ENCODE peak calls at places on chromosomes 2 and 18, in four cellular contexts. Q is IMR-90, X is ovary, T is PC-3. F is an unnamed sample.

GRCh38 chr2:57696016-57696415 is 350.6 kb upstream of the VRK2 start:
- DNase-seq in Q (peak), X (no peak), T (peak), F (no peak)

GRCh38 chr2:232085179-232085578 is 123.7 kb downstream of the DIS3L2 start:
- DNase-seq in Q (no peak), X (no peak), T (no peak), F (no peak)

GRCh38 chr2:163856941-163857340 is 121.1 kb upstream of the FIGN start:
- DNase-seq in Q (no peak), X (no peak), T (peak), F (no peak)

GRCh38 chr2:99697811-99698568 is 208.2 kb upstream of the REV1 start:
- DNase-seq in Q (peak), X (peak), T (peak), F (no peak)

GRCh38 chr18:54112356-54112755 is 112.1 kb downstream of the MBD2 start:
- DNase-seq in Q (no peak), X (no peak), T (no peak), F (no peak)

GRCh38 chr18:58863539-58864145 is 1.0 kb upstream of the ZNF532 start:
- DNase-seq in Q (peak), X (peak), T (peak), F (peak)

GRCh38 chr2:112147382-112147781 is 9.2 kb downstream of the FBLN7 start:
- DNase-seq in Q (no peak), X (no peak), T (no peak), F (no peak)

GRCh38 chr18:35497006-35497333 is 790 bp downstream of the INO80C start:
- DNase-seq in Q (peak), X (no peak), T (no peak), F (peak)

GRCh38 chr2:6865346-6866238 is at the start of gene CMPK2:
- DNase-seq in Q (peak), X (peak), T (peak), F (peak)

GRCh38 chr18:38887671-38888020 is 1322.0 kb upstream of the CELF4 start:
- DNase-seq in Q (no peak), X (no peak), T (no peak), F (no peak)

GRCh38 chr2:156903335-156903734 is 354.2 kb upstream of the GALNT5 start:
- DNase-seq in Q (peak), X (no peak), T (peak), F (no peak)

GRCh38 chr2:84494070-84494469 is 22.2 kb upstream of the DNAH6 start:
- DNase-seq in Q (peak), X (no peak), T (peak), F (no peak)

GRCh38 chr2:187372213-187372612 is 75.8 kb downstream of the CALCRL start:
- DNase-seq in Q (peak), X (no peak), T (no peak), F (no peak)

DNA sequence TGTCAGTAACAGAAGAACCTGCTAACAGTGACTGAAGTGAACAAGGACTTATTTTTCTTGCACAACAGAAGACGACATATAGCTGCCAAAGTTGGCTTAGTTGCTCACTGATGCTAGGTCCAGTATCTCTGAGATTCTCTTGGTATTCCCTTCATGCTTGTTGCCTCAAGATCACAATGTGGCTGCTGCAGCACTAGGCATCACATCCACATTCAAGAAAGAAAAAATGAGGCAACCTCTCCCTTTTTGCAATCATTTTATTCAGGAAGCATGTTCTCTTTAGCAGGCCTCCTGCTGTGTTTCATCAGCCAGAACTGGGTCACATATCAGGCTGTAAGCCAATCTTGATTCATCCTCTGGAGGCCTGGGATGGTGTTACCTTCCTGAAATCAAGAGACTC is 11.7 kb upstream of the MAPK4 start:
- DNase-seq in Q (no peak), X (no peak), T (no peak), F (no peak)
- H3K4me3 ChIP-seq in Q (no peak), X (no peak), T (no peak), F (no peak)

GRCh38 chr2:36369163-36369562 is 13.6 kb downstream of the CRIM1 start:
- DNase-seq in Q (no peak), X (no peak), T (no peak), F (no peak)

GRCh38 chr2:36368438-36368837 is 12.9 kb downstream of the CRIM1 start:
- DNase-seq in Q (no peak), X (no peak), T (no peak), F (no peak)

GRCh38 chr2:36366491-36367120 is 11.0 kb downstream of the CRIM1 start:
- DNase-seq in Q (no peak), X (no peak), T (peak), F (no peak)

GRCh38 chr2:36369711-36370110 is 14.1 kb downstream of the CRIM1 start:
- DNase-seq in Q (no peak), X (no peak), T (no peak), F (no peak)

DNA sequence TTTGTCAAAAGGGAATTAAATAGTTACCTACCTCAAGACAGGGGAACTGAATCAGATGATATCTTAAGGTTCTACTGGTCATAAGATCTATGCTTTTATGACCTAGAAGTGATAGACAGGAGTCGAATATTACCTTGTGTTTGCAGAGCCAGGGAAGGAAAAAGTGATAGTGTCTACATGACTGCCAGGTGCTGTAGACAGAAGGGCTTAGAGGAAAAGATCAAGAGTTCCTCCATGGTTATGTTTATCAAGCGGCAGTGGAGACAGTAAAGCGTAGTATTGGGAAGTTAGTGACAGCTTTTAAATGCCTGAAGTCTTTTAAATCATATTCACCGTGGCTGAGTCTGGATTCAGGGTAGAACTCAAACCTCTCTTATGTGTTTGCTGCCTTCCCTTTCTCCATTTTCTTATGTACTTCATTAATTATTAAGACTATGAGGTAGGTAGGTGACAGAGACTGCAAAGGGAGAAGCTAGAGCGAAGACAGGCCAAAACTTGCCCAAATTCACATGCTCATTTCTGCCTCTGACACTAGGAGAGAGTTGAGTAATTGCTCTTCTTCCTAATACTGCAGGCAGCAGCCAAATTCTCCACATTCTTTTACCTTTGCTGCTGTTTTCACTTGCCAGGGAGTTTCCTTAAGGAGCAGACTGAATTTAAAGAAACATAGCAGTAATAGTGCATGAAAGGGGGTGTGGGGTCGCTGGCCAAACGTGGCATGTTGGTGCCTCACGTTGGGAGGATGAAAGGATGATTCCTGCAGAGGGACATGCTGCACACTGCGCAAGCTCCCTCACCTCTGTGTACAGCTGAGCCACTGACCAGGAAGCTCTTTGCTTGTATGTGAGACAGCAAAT is 12.1 kb downstream of the CRIM1 start:
- DNase-seq in Q (no peak), X (no peak), T (peak), F (no peak)
- H3K27ac ChIP-seq in Q (peak), X (no peak), T (no peak), F (peak)

GRCh38 chr2:56185582-56186046 is 1.8 kb downstream of the CCDC85A start:
- DNase-seq in Q (no peak), X (no peak), T (peak), F (no peak)
- H3K4me3 ChIP-seq in Q (no peak), X (peak), T (peak), F (peak)

GRCh38 chr2:177852389-177852788 is 220.2 kb downstream of the PDE11A start:
- DNase-seq in Q (no peak), X (no peak), T (no peak), F (no peak)
- H3K27ac ChIP-seq in Q (no peak), X (no peak), T (no peak), F (no peak)

GRCh38 chr2:224221455-224221913 is 180.4 kb downstream of the FAM124B start:
- DNase-seq in Q (peak), X (no peak), T (peak), F (no peak)
- H3K4me3 ChIP-seq in Q (no peak), X (no peak), T (no peak), F (no peak)

DNA sequence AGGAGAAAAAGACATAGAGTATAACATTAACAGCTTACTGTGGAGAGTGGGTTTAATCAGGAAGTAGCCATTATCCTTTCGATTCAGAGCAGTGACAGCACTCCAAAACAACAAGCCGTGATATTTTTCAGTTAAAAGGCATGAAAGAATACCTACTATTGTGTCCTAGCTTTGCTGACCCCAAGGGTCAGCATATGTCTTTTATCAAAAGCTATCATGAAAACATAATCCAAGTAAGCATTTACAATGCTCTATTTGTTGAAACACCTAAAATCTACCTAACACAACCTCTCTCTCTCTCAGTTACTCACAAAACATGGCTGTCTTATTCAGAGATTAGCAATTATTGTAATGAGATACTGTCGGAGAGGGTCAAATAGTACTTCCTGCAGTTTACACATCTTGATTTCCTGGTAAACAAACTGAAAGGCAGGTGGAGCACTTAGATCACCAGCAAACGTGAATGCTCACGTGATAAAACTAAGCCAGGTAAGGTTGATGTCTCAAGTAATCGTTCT is 100.0 kb downstream of the BAZ2B start:
- DNase-seq in Q (peak), X (no peak), T (peak), F (peak)
- H3K27ac ChIP-seq in Q (peak), X (peak), T (peak), F (peak)

GRCh38 chr2:66584011-66584410 is 149.1 kb downstream of the MEIS1 start:
- DNase-seq in Q (no peak), X (no peak), T (no peak), F (no peak)

GRCh38 chr2:66585616-66586015 is 150.7 kb downstream of the MEIS1 start:
- DNase-seq in Q (no peak), X (no peak), T (no peak), F (no peak)

GRCh38 chr2:66581461-66582363 is 146.8 kb downstream of the MEIS1 start:
- DNase-seq in Q (peak), X (peak), T (no peak), F (no peak)

GRCh38 chr2:66582364-66582974 is 147.5 kb downstream of the MEIS1 start:
- DNase-seq in Q (peak), X (no peak), T (no peak), F (no peak)

DNA sequence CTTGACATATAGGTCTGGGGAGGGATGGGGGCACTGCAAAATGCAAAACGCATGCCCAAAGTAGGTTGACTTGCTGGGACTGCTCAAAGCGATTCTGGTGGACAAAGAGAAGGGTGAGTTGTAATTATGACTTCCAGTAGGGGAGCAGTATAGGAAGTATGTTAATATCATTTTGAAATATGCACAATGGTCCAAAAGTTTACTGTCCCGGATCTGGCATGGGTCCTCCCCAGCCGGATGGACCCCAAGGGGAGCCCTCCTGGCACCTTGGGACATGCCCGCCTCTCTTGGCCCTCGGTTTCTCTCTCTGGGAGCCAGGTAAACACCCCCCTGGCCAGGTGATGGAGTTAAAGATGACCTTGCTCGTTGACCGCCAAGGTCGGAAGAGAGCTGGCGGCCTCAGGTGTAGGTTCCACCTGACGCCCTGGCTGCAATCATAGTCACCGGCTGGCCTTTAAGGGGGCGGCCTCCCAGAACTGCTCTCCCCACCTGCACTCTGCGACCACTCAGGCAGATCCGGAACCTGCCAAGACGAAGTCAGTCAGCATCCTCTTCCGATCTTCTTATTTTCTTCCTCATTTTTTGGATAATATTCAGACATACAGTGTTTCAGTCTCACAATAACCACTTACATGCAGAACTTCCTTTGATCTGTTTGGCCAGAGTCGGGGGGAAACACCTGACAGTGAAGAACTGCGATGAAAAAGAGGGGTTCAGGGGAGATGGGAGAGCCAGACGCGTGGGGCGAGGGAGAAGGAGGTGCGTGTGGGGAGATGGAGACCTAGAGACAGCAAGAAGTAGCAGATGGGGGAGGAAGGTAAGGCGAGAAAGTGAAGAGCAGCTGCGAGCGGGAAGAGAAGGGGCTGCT is 148.3 kb downstream of the MEIS1 start:
- DNase-seq in Q (peak), X (no peak), T (no peak), F (no peak)
- H3K4me3 ChIP-seq in Q (peak), X (peak), T (no peak), F (peak)

DNA sequence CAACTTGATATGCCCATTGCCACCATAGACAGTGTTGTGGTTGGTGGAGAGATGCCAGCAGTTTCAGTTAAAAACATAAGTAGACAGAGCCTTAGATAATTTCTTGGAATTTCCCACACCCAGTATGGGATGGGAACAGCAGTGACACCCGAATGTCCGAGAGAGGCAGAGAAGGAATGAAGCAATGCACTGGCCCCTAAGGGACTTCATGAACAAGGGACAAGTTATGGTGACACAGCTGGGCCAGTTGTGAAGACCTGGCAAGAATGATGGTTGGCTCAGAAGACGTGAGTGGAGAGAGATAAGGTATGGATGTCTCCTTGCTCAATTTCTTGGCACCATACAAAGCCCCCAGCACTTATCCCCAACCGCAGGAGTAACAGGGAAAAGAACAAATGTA is 165.2 kb upstream of the APCDD1 start:
- DNase-seq in Q (no peak), X (no peak), T (no peak), F (no peak)
- H3K27ac ChIP-seq in Q (no peak), X (no peak), T (no peak), F (no peak)

GRCh38 chr2:25294573-25295462 is 46.9 kb downstream of the DNMT3A start:
- DNase-seq in Q (peak), X (peak), T (peak), F (peak)

GRCh38 chr2:25292408-25292807 is 49.3 kb downstream of the DNMT3A start:
- DNase-seq in Q (no peak), X (no peak), T (no peak), F (no peak)

GRCh38 chr2:25295654-25296053 is 46.1 kb downstream of the DNMT3A start:
- DNase-seq in Q (no peak), X (no peak), T (no peak), F (no peak)

GRCh38 chr2:25293145-25293544 is 48.6 kb downstream of the DNMT3A start:
- DNase-seq in Q (peak), X (no peak), T (no peak), F (no peak)

DNA sequence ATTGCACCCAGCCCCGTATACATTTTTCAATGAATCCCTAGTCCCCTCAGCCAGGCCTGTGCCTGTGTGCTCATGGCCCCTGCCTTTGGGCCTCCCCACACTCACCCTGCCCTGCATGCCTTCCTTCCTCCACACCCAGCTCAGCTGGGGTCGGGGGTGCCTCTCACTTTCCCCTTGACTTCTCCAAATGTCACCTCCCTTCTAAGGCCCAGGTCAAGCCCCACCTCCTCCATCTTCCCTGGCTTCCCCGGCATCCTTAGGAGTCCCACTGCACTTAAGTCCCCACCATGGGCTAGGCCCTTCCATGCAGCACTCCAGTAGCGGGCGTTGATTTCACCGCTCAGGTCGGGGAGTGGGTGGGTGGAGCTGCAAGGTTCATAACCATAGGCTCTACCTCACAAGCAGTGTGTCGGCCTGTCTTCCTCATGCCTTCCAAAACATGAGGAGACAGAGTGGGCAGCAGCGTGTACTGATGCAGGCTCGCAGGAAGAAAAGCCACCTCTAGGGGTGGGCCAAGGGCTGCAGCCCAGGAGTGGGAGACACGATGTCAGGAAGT is 47.7 kb downstream of the DNMT3A start:
- DNase-seq in Q (no peak), X (no peak), T (no peak), F (no peak)
- H3K4me3 ChIP-seq in Q (no peak), X (no peak), T (no peak), F (no peak)

F was measured in transverse colon.